ENCODE peak calls at places on chromosome 2, in six cellular contexts. F is mesendoderm, K is MM.1S, N is AG10803, H is fibroblast of pulmonary artery, E is tibial artery. D is an unnamed sample.

GRCh38 chr2:60885683-60886082 is 4.3 kb downstream of the REL start:
- DNase-seq in F (no peak), K (no peak), N (no peak), H (no peak), E (no peak), D (peak; percentile 35)

GRCh38 chr2:140234176-140234575 is 1454.0 kb upstream of the NXPH2 start:
- DNase-seq in F (no peak), K (no peak), N (no peak), H (no peak), E (no peak), D (no peak)

GRCh38 chr2:42813773-42814172 is 21.4 kb upstream of the HAAO start:
- DNase-seq in F (no peak), K (no peak), N (peak; percentile 24), H (no peak), E (no peak), D (no peak)

GRCh38 chr2:88227446-88227845 is 57.3 kb downstream of the THNSL2 start:
- DNase-seq in F (peak; percentile 62), K (no peak), N (peak; percentile 20), H (no peak), E (no peak), D (peak; percentile 12)

GRCh38 chr2:107364361-107364950 is 462.2 kb upstream of the RGPD4 start:
- DNase-seq in F (no peak), K (no peak), N (no peak), H (peak; percentile 3), E (no peak), D (peak; percentile 23)

GRCh38 chr2:108288534-108289106 is at the start of gene SULT1C2:
- DNase-seq in F (peak; percentile 85), K (no peak), N (no peak), H (no peak), E (no peak), D (no peak)

GRCh38 chr2:119827866-119828507 is 68.3 kb downstream of the PTPN4 start:
- DNase-seq in F (no peak), K (no peak), N (no peak), H (peak; percentile 24), E (no peak), D (peak; percentile 30)

GRCh38 chr2:201180010-201180409 is 2.9 kb upstream of the CASP10 start:
- DNase-seq in F (no peak), K (no peak), N (no peak), H (no peak), E (no peak), D (no peak)

GRCh38 chr2:209579236-209579749 is 155.4 kb downstream of the MAP2 start:
- DNase-seq in F (peak; percentile 37), K (peak; percentile 24), N (peak; percentile 20), H (peak; percentile 23), E (peak; percentile 27), D (no peak)

GRCh38 chr2:6915399-6915798 is 1.8 kb upstream of the RNF144A start:
- DNase-seq in F (no peak), K (no peak), N (no peak), H (no peak), E (no peak), D (no peak)

GRCh38 chr2:233032551-233033320 is at the start of gene NEU2:
- DNase-seq in F (no peak), K (no peak), N (peak; percentile 70), H (peak; percentile 25), E (no peak), D (no peak)

GRCh38 chr2:185127412-185127811 is 529.1 kb downstream of the ZNF804A start:
- DNase-seq in F (no peak), K (no peak), N (no peak), H (peak; percentile 1), E (no peak), D (peak; percentile 29)

GRCh38 chr2:63723709-63724108 is 118.0 kb upstream of the UGP2 start:
- DNase-seq in F (no peak), K (no peak), N (no peak), H (no peak), E (no peak), D (no peak)

GRCh38 chr2:214410918-214411554 is at the start of gene VWC2L:
- DNase-seq in F (peak; percentile 91), K (peak; percentile 71), N (peak; percentile 59), H (peak; percentile 76), E (peak; percentile 28), D (peak; percentile 71)

GRCh38 chr2:194166818-194167217 is 1490.2 kb upstream of the SLC39A10 start:
- DNase-seq in F (peak; percentile 48), K (peak; percentile 33), N (peak; percentile 1), H (peak; percentile 49), E (no peak), D (peak; percentile 32)

GRCh38 chr2:206716607-206717006 is 1.6 kb downstream of the DYTN start:
- DNase-seq in F (no peak), K (no peak), N (no peak), H (no peak), E (no peak), D (no peak)

GRCh38 chr2:233247744-233248143 is 3.7 kb upstream of the ATG16L1 start:
- DNase-seq in F (peak; percentile 54), K (no peak), N (no peak), H (peak; percentile 45), E (no peak), D (peak; percentile 100)

GRCh38 chr2:3107567-3107966 is 270.1 kb downstream of the EIPR1 start:
- DNase-seq in F (peak; percentile 11), K (no peak), N (no peak), H (no peak), E (no peak), D (no peak)

GRCh38 chr2:179298666-179299065 is 34.0 kb upstream of the SESTD1 start:
- DNase-seq in F (no peak), K (no peak), N (no peak), H (no peak), E (no peak), D (no peak)

GRCh38 chr2:31428001-31428418 is 13.5 kb upstream of the XDH start:
- DNase-seq in F (peak; percentile 89), K (peak; percentile 11), N (no peak), H (peak; percentile 28), E (no peak), D (peak; percentile 65)

DNA sequence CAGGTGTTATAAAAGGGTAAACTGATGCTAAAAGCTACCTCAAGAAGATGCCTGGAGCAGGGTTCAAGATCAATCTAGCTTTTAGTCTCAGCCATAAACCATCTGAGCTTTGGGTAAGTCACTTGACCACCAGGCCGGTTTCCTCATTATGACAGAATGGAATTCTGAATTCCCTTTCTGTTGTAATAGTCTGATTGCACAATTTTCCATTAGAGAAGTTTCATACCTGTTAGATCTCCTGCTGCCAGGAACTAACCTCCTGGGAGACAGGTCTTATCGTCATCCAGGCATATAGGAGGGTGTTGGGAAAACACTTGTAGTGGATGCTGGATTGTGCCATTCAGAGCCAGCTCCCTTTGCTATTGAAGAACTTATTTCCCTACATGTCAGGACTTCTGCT is 272.5 kb downstream of the TDRD15 start:
- DNase-seq in F (no peak), K (no peak), N (no peak), H (no peak), E (no peak), D (peak; percentile 23)
- H3K4me3 ChIP-seq in F (no peak overlapping the region), K (no peak overlapping the region), N (no peak overlapping the region), H (no peak overlapping the region), E (no peak overlapping the region), D (no peak overlapping the region)

GRCh38 chr2:286774-287392 is 1.0 kb downstream of the ALKAL2 start:
- DNase-seq in F (peak; percentile 82), K (no peak), N (no peak), H (peak; percentile 8), E (no peak), D (no peak)

GRCh38 chr2:288743-289361 is 961 bp upstream of the ALKAL2 start:
- DNase-seq in F (peak; percentile 72), K (no peak), N (no peak), H (no peak), E (peak; percentile 49), D (no peak)

GRCh38 chr2:287471-287885 is 413 bp downstream of the ALKAL2 start:
- DNase-seq in F (peak; percentile 72), K (no peak), N (peak; percentile 25), H (peak; percentile 45), E (no peak), D (no peak)

GRCh38 chr2:289362-290089 is 1.6 kb upstream of the ALKAL2 start:
- DNase-seq in F (peak; percentile 31), K (no peak), N (peak; percentile 2), H (peak; percentile 18), E (no peak), D (no peak)

DNA sequence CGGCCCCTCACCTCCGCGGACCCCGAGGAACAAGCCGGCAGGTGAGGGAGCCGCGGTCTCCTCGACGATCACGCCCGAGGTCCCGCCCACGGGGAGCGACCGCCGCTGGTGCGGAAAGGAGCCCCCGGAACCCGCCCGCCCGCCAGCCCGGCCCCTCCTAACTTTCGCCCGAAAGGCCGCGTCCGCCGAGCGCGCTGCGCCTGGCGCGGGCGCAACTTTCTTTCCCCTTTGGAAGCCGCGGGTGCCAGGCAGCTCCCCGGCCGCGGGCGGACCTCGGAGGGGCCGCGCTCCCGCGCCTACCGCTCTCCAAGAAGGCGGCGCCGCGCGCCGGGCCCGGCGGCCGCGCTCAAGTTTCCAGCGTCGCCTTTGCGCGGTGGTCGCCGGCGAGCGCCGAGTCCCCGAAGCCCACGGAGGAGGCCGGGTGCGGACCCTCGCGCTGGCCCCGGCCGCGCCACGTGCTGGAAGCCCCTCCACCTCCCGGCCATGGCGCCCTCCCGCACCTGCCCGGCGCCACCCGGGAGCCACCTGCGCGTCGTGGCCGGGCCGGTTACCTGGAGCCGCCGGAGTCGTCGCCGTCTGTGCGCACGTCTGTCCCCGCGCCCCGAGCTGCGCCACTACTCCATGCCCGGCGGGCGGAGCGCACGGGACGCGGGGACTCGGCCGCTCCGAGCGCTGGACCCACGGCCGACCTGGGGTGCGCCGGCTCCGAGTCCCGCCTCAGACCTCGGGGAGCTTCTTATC is at the start of gene ALKAL2:
- DNase-seq in F (peak; percentile 42), K (no peak), N (no peak), H (peak; percentile 10), E (no peak), D (no peak)
- H3K4me3 ChIP-seq in F (no peak within 1 kb of the TSS), K (no peak within 1 kb of the TSS), N (no peak within 1 kb of the TSS), H (peak within 1 kb of the TSS; percentile 12), E (peak within 1 kb of the TSS; percentile 55), D (peak within 1 kb of the TSS; percentile 4)

GRCh38 chr2:208306291-208306690 is 40.2 kb downstream of the PIKFYVE start:
- DNase-seq in F (no peak), K (no peak), N (peak; percentile 71), H (peak; percentile 6), E (no peak), D (no peak)

GRCh38 chr2:208315081-208315788 is 49.2 kb downstream of the PIKFYVE start:
- DNase-seq in F (no peak), K (no peak), N (peak; percentile 75), H (peak; percentile 46), E (peak; percentile 81), D (peak; percentile 13)

GRCh38 chr2:208311954-208312353 is 45.9 kb downstream of the PIKFYVE start:
- DNase-seq in F (no peak), K (no peak), N (peak; percentile 5), H (peak; percentile 16), E (no peak), D (peak; percentile 50)

GRCh38 chr2:208311321-208311720 is 45.3 kb downstream of the PIKFYVE start:
- DNase-seq in F (no peak), K (no peak), N (no peak), H (no peak), E (no peak), D (no peak)
- H3K4me3 ChIP-seq in F (no peak overlapping the region), K (no peak overlapping the region), N (no peak overlapping the region), H (no peak overlapping the region), E (no peak overlapping the region), D (no peak overlapping the region)

DNA sequence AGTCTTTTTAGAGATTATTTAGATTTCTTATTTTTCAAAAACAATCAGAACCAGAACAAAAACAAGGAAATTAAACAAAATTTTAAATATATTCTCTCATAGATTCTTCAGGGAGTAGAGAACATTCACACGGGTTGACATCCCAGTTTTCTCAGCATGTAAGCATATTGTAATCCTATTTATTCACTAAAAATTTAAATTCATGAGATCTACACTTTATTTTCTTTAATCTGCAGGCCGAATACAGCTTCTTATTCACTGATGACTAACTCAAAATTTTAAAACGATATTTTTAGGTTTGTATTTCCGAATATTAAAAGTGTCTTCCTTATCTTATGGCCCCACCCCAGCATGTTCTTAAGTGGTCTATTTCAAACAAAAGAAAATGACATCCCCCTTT is 262.4 kb downstream of the MEIS1 start:
- DNase-seq in F (no peak), K (no peak), N (no peak), H (no peak), E (no peak), D (no peak)
- H3K4me3 ChIP-seq in F (no peak overlapping the region), K (no peak overlapping the region), N (no peak overlapping the region), H (no peak overlapping the region), E (no peak overlapping the region), D (no peak overlapping the region)

D was measured in bronchial epithelial cell.